ENCODE peak calls at places on chromosomes 2 and 18, in nine cellular contexts. S is stimulated activated CD4-positive, alpha-beta T cell treated with anti-CD3 and anti-CD28 coated beads, Interleukin-4, amount 100 ng/mL, for 4 hours; L is GM19239; J is RCC 7860; C is hepatocyte; F is KG1; D is NCI-H1436; N is AG08396; B is T-helper 2 cell. P is an unnamed sample.

GRCh38 chr2:28544915-28545589 is 49.2 kb downstream of the PLB1 start:
- DNase-seq in D (no peak), C (peak), F (no peak), L (no peak), J (peak), S (no peak), N (no peak), B (peak), P (peak)

GRCh38 chr2:196234672-196235071 is 63.3 kb upstream of the STK17B start:
- DNase-seq in S (peak), D (no peak), N (no peak), L (no peak), C (no peak), J (peak), B (peak), F (no peak), P (peak)

GRCh38 chr18:59426855-59427254 is 67.8 kb upstream of the LMAN1 start:
- DNase-seq in D (peak), C (no peak), F (no peak), S (no peak), N (no peak), J (no peak), L (no peak), B (no peak), P (no peak)

GRCh38 chr2:216773072-216773471 is 77.7 kb upstream of the IGFBP5 start:
- DNase-seq in F (no peak), N (no peak), D (no peak), B (no peak), J (no peak), C (no peak), L (no peak), S (no peak), P (no peak)

GRCh38 chr2:127674241-127675209 is 805 bp downstream of the LIMS2 start:
- DNase-seq in L (no peak), D (no peak), C (no peak), J (no peak), B (peak), S (peak), F (no peak), N (peak), P (no peak)

GRCh38 chr2:11558206-11558886 is 24.5 kb downstream of the GREB1 start:
- DNase-seq in B (peak), J (no peak), F (no peak), L (no peak), D (no peak), S (no peak), C (no peak), N (no peak), P (no peak)

GRCh38 chr2:234661849-234662248 is 165.0 kb upstream of the ARL4C start:
- DNase-seq in N (no peak), D (no peak), B (no peak), J (no peak), F (no peak), S (no peak), C (no peak), L (no peak), P (no peak)

GRCh38 chr2:191544511-191545062 is 133.3 kb upstream of the NABP1 start:
- DNase-seq in J (no peak), S (no peak), F (no peak), B (no peak), L (no peak), N (no peak), C (no peak), D (peak), P (no peak)

P was measured in natural killer cell.